ENCODE peak calls at places on chromosomes 2 and 18, in seven cellular contexts. R, S, H, L, F, I and B are unnamed samples.
A peak's percentile ranks its signal among the peaks of the same experiment; 100 is the strongest.

GRCh38 chr18:34492652-34493051 is 217.4 kb upstream of the DTNA start:
- DNase-seq in S (no peak), H (no peak), I (no peak), L (no peak), F (peak; percentile 20), R (no peak), B (no peak)

GRCh38 chr2:27772804-27773203 is 1.3 kb downstream of the MRPL33 start:
- DNase-seq in R (no peak), S (no peak), H (no peak), I (no peak), F (no peak), L (no peak), B (no peak)

GRCh38 chr18:2847341-2848144 is 737 bp downstream of the EMILIN2 start:
- DNase-seq in L (peak; percentile 44), R (peak; percentile 75), S (no peak), H (peak; percentile 42), F (peak; percentile 46), I (peak; percentile 42), B (peak; percentile 31)

GRCh38 chr2:119349289-119349688 is 17.3 kb downstream of the C2orf76 start:
- DNase-seq in H (no peak), F (no peak), I (no peak), R (no peak), S (no peak), L (no peak), B (no peak)

GRCh38 chr2:109129356-109129920 is 433 bp downstream of the SH3RF3 start:
- DNase-seq in L (no peak), F (peak; percentile 46), S (no peak), R (peak; percentile 74), I (peak; percentile 44), H (peak; percentile 36), B (peak; percentile 25)

GRCh38 chr18:23828426-23828825 is 139.2 kb downstream of the LAMA3 start:
- DNase-seq in H (no peak), S (peak; percentile 67), F (peak; percentile 62), R (no peak), I (no peak), L (no peak), B (no peak)

GRCh38 chr18:76699923-76700322 is 122.4 kb upstream of the ZNF236 start:
- DNase-seq in S (no peak), F (no peak), L (no peak), H (no peak), R (no peak), I (no peak), B (no peak)

GRCh38 chr2:27191107-27191829 is 20.6 kb upstream of the ATRAID start:
- DNase-seq in S (peak; percentile 43), F (peak; percentile 66), R (peak; percentile 81), H (peak; percentile 29), I (no peak), L (no peak), B (peak; percentile 80)

GRCh38 chr2:26682155-26682554 is 10.4 kb upstream of the KCNK3 start:
- DNase-seq in F (no peak), L (no peak), I (no peak), R (peak; percentile 32), S (no peak), H (no peak), B (peak; percentile 3)

GRCh38 chr2:11592671-11593574 is 59.1 kb downstream of the GREB1 start:
- DNase-seq in H (no peak), S (no peak), L (no peak), I (no peak), R (no peak), F (no peak), B (no peak)

GRCh38 chr2:23436346-23437099 is 51.5 kb downstream of the KLHL29 start:
- DNase-seq in S (no peak), R (peak; percentile 74), H (peak; percentile 13), F (no peak), L (no peak), I (no peak), B (peak; percentile 1)

GRCh38 chr2:42964444-42965081 is 172.2 kb upstream of the HAAO start:
- DNase-seq in H (peak; percentile 70), L (peak; percentile 75), F (peak; percentile 61), I (peak; percentile 77), S (no peak), R (peak; percentile 40), B (no peak)

GRCh38 chr18:74623047-74623816 is 25.6 kb downstream of the ZNF407 start:
- DNase-seq in R (peak; percentile 63), F (no peak), S (peak; percentile 10), H (no peak), L (no peak), I (no peak), B (no peak)

GRCh38 chr2:228819701-228820100 is 451.4 kb downstream of the PID1 start:
- DNase-seq in I (no peak), H (no peak), F (no peak), S (no peak), R (no peak), L (no peak), B (no peak)

GRCh38 chr2:17539993-17540812 is at the start of gene VSNL1:
- DNase-seq in S (peak; percentile 79), F (peak; percentile 94), R (peak; percentile 97), L (peak; percentile 86), I (peak; percentile 73), H (peak; percentile 78), B (peak; percentile 97)

GRCh38 chr2:1742300-1742679 is 2.0 kb downstream of the PXDN start:
- DNase-seq in H (no peak), S (no peak), F (no peak), R (no peak), L (no peak), I (no peak), B (no peak)

GRCh38 chr2:41869542-41870256 is 178.1 kb upstream of the PKDCC start:
- DNase-seq in R (peak; percentile 95), I (peak; percentile 79), L (peak; percentile 57), S (peak; percentile 34), F (peak; percentile 85), H (peak; percentile 75), B (peak; percentile 82)

GRCh38 chr18:63882333-63883141 is 5.0 kb upstream of the SERPINB2 start:
- DNase-seq in L (no peak), I (no peak), H (no peak), F (peak; percentile 72), S (peak; percentile 67), R (peak; percentile 54), B (no peak)

GRCh38 chr2:100381240-100381639 is 36.2 kb downstream of the CHST10 start:
- DNase-seq in S (peak; percentile 71), L (peak; percentile 75), H (peak; percentile 75), F (peak; percentile 88), I (peak; percentile 66), R (peak; percentile 95), B (peak; percentile 82)

GRCh38 chr2:74925361-74925786 is 33.1 kb upstream of the POLE4 start:
- DNase-seq in L (no peak), R (no peak), H (no peak), F (no peak), S (no peak), I (no peak), B (no peak)

GRCh38 chr2:54997826-54998225 is 52.4 kb downstream of the RTN4 start:
- DNase-seq in S (no peak), R (no peak), F (no peak), L (no peak), H (no peak), I (no peak), B (no peak)

GRCh38 chr2:109482371-109482841 is 131.4 kb downstream of the SEPTIN10 start:
- DNase-seq in R (no peak), L (no peak), H (no peak), I (no peak), F (no peak), S (no peak), B (no peak)

GRCh38 chr2:101873543-101873942 is 118.2 kb upstream of the IL1R2 start:
- DNase-seq in S (no peak), I (no peak), R (no peak), L (no peak), F (no peak), H (no peak), B (no peak)

GRCh38 chr18:7514796-7515440 is 52.2 kb upstream of the PTPRM start:
- DNase-seq in F (peak; percentile 8), H (no peak), I (no peak), S (no peak), R (peak; percentile 63), L (no peak), B (no peak)

GRCh38 chr2:62147610-62148301 is 48.2 kb upstream of the B3GNT2 start:
- DNase-seq in I (no peak), F (no peak), H (no peak), R (no peak), L (no peak), S (no peak), B (no peak)

GRCh38 chr2:149063177-149063576 is 24.7 kb downstream of the LYPD6B start:
- DNase-seq in I (no peak), L (no peak), F (no peak), R (peak; percentile 24), H (no peak), S (no peak), B (no peak)

GRCh38 chr2:206693399-206694137 is 24.6 kb downstream of the DYTN start:
- DNase-seq in F (peak; percentile 68), R (peak; percentile 70), S (peak; percentile 75), I (no peak), H (no peak), L (no peak), B (peak; percentile 20)

GRCh38 chr2:238831177-238831576 is 16.7 kb upstream of the TWIST2 start:
- DNase-seq in F (no peak), I (no peak), R (no peak), S (no peak), L (no peak), H (no peak), B (no peak)

GRCh38 chr2:8431446-8432125 is 250.3 kb upstream of the ID2 start:
- DNase-seq in I (no peak), H (no peak), S (no peak), R (no peak), L (no peak), F (no peak), B (no peak)

DNA sequence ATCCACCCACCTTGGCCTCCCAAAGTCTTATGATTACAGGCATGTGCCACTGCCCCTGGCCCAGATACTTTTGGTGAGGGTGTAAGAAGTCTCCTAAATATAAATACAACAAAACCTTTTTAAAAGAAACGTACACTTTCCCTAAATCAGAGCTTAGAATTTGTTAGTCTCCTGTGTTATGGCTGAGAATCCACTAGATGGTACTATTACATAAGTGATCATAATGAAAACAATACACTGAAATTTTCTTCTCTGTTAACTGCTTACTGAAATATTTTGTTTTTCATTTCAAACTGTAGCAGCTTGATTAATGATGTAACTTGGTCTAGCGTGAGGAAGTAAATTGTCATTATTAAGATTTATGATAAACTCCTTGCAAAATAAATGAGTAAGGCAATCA is 74.8 kb upstream of the FAM98A start:
- DNase-seq in R (no peak), H (no peak), F (peak; percentile 10), I (no peak), L (no peak), S (peak; percentile 13), B (no peak)
- TF ChIP-seq CTCF in R (peak; percentile 56), H (peak; percentile 51), F (peak; percentile 66), I (peak; percentile 70), L (no peak), S (peak; percentile 21), B (peak; percentile 21)

GRCh38 chr2:181916726-181917377 is 25.3 kb downstream of the ITPRID2 start:
- DNase-seq in I (no peak), H (no peak), F (no peak), L (no peak), S (no peak), R (no peak), B (no peak)
- H3K36me3 ChIP-seq in I (peaks cover 100% of the 10 kb centered on the region), H (peaks cover 81% of the 10 kb centered on the region), F (peaks cover 3% of the 10 kb centered on the region), L (peaks cover 3% of the 10 kb centered on the region), S (peaks cover 81% of the 10 kb centered on the region), R (peaks cover 79% of the 10 kb centered on the region), B (peaks cover 45% of the 10 kb centered on the region)

GRCh38 chr2:209181984-209182383 is 241.9 kb upstream of the MAP2 start:
- DNase-seq in L (no peak), H (no peak), R (no peak), I (no peak), F (no peak), S (no peak), B (no peak)
- TF ChIP-seq CTCF in L (no peak), H (no peak), R (no peak), I (no peak), F (no peak), S (no peak), B (no peak)

GRCh38 chr2:135783416-135783815 is 41.8 kb downstream of the UBXN4 start:
- DNase-seq in R (no peak), F (no peak), L (no peak), H (no peak), S (no peak), I (no peak), B (no peak)
- H3K36me3 ChIP-seq in R (peaks cover 81% of the 10 kb centered on the region), F (peaks cover 22% of the 10 kb centered on the region), L (peaks cover 3% of the 10 kb centered on the region), H (peaks cover 83% of the 10 kb centered on the region), S (peaks cover 44% of the 10 kb centered on the region), I (peaks cover 89% of the 10 kb centered on the region), B (peaks cover 78% of the 10 kb centered on the region)